ENCODE peak calls at places on chromosome X, in ten cellular contexts. R, J, Z, O, A, U, Y, K, H and S are unnamed samples.
A peak's percentile ranks its signal among the peaks of the same experiment; 100 is the strongest.

GRCh38 chrX:107711521-107712041 is 64.0 kb downstream of the TSC22D3 start:
- DNase-seq in R (no peak), J (no peak), Z (peak; percentile 18), O (no peak), A (no peak), U (no peak), Y (no peak), K (no peak), H (no peak), S (no peak)

GRCh38 chrX:40151211-40152172 is 53.7 kb upstream of the BCOR start:
- DNase-seq in R (no peak), J (peak; percentile 73), Z (no peak), O (no peak), A (no peak), U (no peak), Y (peak; percentile 81), K (no peak), H (no peak), S (no peak)

GRCh38 chrX:34900691-34901090 is 41.9 kb upstream of the FAM47B start:
- DNase-seq in R (no peak), J (no peak), Z (no peak), O (no peak), A (no peak), U (no peak), Y (no peak), K (no peak), H (no peak), S (no peak)

GRCh38 chrX:106564986-106565385 is 46.8 kb upstream of the RADX start:
- DNase-seq in R (no peak), J (no peak), Z (no peak), O (no peak), A (no peak), U (no peak), Y (no peak), K (no peak), H (no peak), S (no peak)

GRCh38 chrX:129954804-129955203 is 27.6 kb upstream of the BCORL1 start:
- DNase-seq in R (no peak), J (no peak), Z (no peak), O (no peak), A (no peak), U (no peak), Y (no peak), K (no peak), H (no peak), S (no peak)

GRCh38 chrX:88883205-88883604 is 136.2 kb downstream of the CPXCR1 start:
- DNase-seq in R (no peak), J (no peak), Z (peak; percentile 2), O (no peak), A (peak; percentile 0), U (no peak), Y (no peak), K (no peak), H (no peak), S (no peak)

GRCh38 chrX:139194571-139195280 is 335.8 kb upstream of the F9 start:
- DNase-seq in R (no peak), J (peak; percentile 76), Z (no peak), O (no peak), A (peak; percentile 37), U (no peak), Y (peak; percentile 32), K (no peak), H (no peak), S (peak; percentile 83)

GRCh38 chrX:42094208-42094607 is 170.9 kb upstream of the CASK start:
- DNase-seq in R (no peak), J (no peak), Z (no peak), O (no peak), A (no peak), U (no peak), Y (no peak), K (no peak), H (no peak), S (no peak)

GRCh38 chrX:49251325-49251724 is 13.2 kb downstream of the FOXP3 start:
- DNase-seq in R (no peak), J (no peak), Z (no peak), O (no peak), A (no peak), U (no peak), Y (no peak), K (no peak), H (no peak), S (peak; percentile 36)

GRCh38 chrX:15334561-15334960 is 762 bp downstream of the PIGA start:
- DNase-seq in R (peak; percentile 52), J (no peak), Z (peak; percentile 88), O (no peak), A (peak; percentile 74), U (no peak), Y (no peak), K (no peak), H (no peak), S (no peak)

DNA sequence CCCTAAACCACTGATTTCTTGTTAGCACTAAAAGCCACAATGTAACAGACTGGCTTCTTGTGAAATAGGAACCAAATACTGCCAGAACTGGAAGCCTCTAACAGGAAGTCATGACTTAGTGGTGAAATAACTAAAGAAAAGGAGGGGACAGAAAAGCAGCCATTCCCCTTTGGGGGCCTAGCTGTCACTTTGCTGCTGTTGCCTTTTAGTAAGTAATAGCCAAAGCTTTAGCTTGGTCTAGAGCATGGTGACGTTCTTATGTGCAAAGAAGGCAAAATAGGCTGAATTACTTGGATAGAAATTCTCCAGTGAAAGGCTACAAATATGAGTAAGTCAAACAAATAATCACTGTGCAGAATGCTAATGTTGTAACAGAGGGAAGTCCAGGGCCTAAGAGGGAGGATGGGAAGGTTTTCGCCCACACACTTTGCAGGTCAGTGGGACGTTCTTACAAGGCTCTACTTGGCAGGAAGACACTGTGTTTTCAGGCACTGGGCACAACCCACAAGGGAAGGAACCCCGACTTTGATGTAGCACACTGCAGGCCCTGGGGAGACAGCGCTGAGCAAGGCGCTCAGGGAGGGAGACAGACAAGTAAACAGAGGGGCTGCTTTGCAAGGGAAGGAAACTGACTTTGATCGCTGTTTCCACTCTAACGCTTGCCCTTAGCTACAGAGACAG is 16.6 kb downstream of the GAB3 start:
- DNase-seq in R (no peak), J (peak; percentile 66), Z (peak; percentile 55), O (no peak), A (peak; percentile 77), U (peak; percentile 12), Y (no peak), K (no peak), H (peak; percentile 57), S (no peak)
- H3K4me1 ChIP-seq in R (peaks cover 98% of the 10 kb centered on the region), J (peaks cover 77% of the 10 kb centered on the region), Z (peaks cover 3% of the 10 kb centered on the region), O (peaks cover 4% of the 10 kb centered on the region), A (peaks cover 44% of the 10 kb centered on the region), U (peaks cover 32% of the 10 kb centered on the region), Y (no peaks in the 10 kb centered on the region), K (no peaks in the 10 kb centered on the region), H (peaks cover 90% of the 10 kb centered on the region), S (peaks cover 25% of the 10 kb centered on the region)

GRCh38 chrX:18643853-18644252 is 28.1 kb downstream of the RS1 start:
- DNase-seq in R (no peak), J (no peak), Z (no peak), O (no peak), A (no peak), U (no peak), Y (no peak), K (no peak), H (no peak), S (no peak)

GRCh38 chrX:18639280-18639679 is 32.6 kb downstream of the RS1 start:
- DNase-seq in R (no peak), J (no peak), Z (no peak), O (no peak), A (no peak), U (no peak), Y (no peak), K (no peak), H (no peak), S (no peak)

GRCh38 chrX:18640686-18641085 is 31.2 kb downstream of the RS1 start:
- DNase-seq in R (no peak), J (no peak), Z (no peak), O (peak; percentile 11), A (no peak), U (no peak), Y (peak; percentile 56), K (no peak), H (no peak), S (no peak)

GRCh38 chrX:18638397-18638796 is 33.5 kb downstream of the RS1 start:
- DNase-seq in R (no peak), J (no peak), Z (no peak), O (no peak), A (no peak), U (no peak), Y (no peak), K (no peak), H (no peak), S (no peak)

GRCh38 chrX:18643243-18643642 is 28.7 kb downstream of the RS1 start:
- DNase-seq in R (no peak), J (peak; percentile 67), Z (no peak), O (no peak), A (no peak), U (no peak), Y (no peak), K (no peak), H (no peak), S (no peak)
- H3K27ac ChIP-seq in R (no peak overlapping the region), J (no peak overlapping the region), Z (no peak overlapping the region), O (no peak overlapping the region), A (no peak overlapping the region), U (no peak overlapping the region), Y (no peak overlapping the region), K (no peak overlapping the region), H (no peak overlapping the region), S (no peak overlapping the region)

GRCh38 chrX:136936183-136936549 is 55.6 kb upstream of the RBMX start:
- DNase-seq in R (no peak), J (no peak), Z (no peak), O (no peak), A (no peak), U (no peak), Y (no peak), K (no peak), H (no peak), S (no peak)

GRCh38 chrX:136931661-136932060 is 51.1 kb upstream of the RBMX start:
- DNase-seq in R (no peak), J (no peak), Z (no peak), O (no peak), A (no peak), U (no peak), Y (no peak), K (no peak), H (no peak), S (no peak)

DNA sequence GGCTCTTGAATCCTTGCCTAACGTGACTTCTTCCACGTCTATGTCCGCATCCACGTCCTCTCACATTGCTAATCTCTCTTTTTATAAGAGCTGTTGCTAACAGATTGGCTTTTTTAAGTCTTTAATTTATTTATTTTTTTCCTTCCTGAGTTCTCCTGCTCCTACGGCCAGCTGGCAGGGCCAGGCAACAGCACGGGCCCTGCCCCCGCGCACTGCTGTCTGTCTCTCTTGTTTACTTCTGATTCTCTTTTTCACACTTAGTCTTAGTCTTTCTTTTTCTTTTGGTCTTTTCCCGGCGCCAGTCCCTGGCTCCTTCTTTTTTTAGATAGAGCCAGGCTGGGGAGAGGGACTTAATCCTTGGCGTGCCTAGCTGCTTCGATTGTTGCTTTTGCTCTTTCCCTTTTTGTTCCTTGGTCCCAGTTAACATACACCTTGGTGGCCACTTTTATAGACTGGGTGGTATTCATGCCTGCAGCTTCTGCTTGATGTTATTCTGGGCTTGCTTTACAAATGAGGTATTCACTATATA is 53.2 kb upstream of the RBMX start:
- DNase-seq in R (no peak), J (no peak), Z (no peak), O (no peak), A (no peak), U (no peak), Y (no peak), K (no peak), H (no peak), S (no peak)
- H3K4me3 ChIP-seq in R (no peak overlapping the region), J (peak overlapping the region; percentile 21), Z (no peak overlapping the region), O (no peak overlapping the region), A (no peak overlapping the region), U (no peak overlapping the region), Y (no peak overlapping the region), K (no peak overlapping the region), H (no peak overlapping the region), S (no peak overlapping the region)

GRCh38 chrX:66005832-66006449 is 33.9 kb downstream of the VSIG4 start:
- DNase-seq in R (no peak), J (no peak), Z (no peak), O (no peak), A (no peak), U (no peak), Y (no peak), K (no peak), H (no peak), S (no peak)
- H3K4me1 ChIP-seq in R (peaks cover 63% of the 10 kb centered on the region), J (no peaks in the 10 kb centered on the region), Z (no peaks in the 10 kb centered on the region), O (no peaks in the 10 kb centered on the region), A (no peaks in the 10 kb centered on the region), U (peaks cover 24% of the 10 kb centered on the region), Y (no peaks in the 10 kb centered on the region), K (no peaks in the 10 kb centered on the region), H (peaks cover 63% of the 10 kb centered on the region), S (no peaks in the 10 kb centered on the region)